ENCODE peak calls at places on chromosomes 16 and 17, in four cellular contexts. G is HL-60, N is GM12878, W is K562. L is an unnamed sample.

GRCh38 chr16:4873091-4873490 is 25.8 kb downstream of the UBN1 start:
- DNase-seq in G (no peak), N (no peak), W (no peak), L (no peak)

GRCh38 chr17:68468334-68468733 is 11.0 kb upstream of the WIPI1 start:
- DNase-seq in G (no peak), N (no peak), W (no peak), L (no peak)

GRCh38 chr17:50144845-50145531 is 5.5 kb downstream of the PPP1R9B start:
- DNase-seq in G (no peak), N (no peak), W (no peak), L (no peak)

GRCh38 chr16:85286970-85287814 is 174.9 kb upstream of the CIBAR2 start:
- DNase-seq in G (no peak), N (no peak), W (peak), L (no peak)

GRCh38 chr16:17817943-17818342 is 347.2 kb upstream of the XYLT1 start:
- DNase-seq in G (no peak), N (no peak), W (no peak), L (no peak)

GRCh38 chr17:12566281-12567002 is 99.2 kb upstream of the MYOCD start:
- DNase-seq in G (no peak), N (no peak), W (no peak), L (no peak)

GRCh38 chr17:41919165-41919817 is 540 bp upstream of the ACLY start:
- DNase-seq in G (no peak), N (peak), W (peak), L (no peak)

GRCh38 chr17:74759243-74759801 is 10.9 kb downstream of the NHERF1 start:
- DNase-seq in G (peak), N (no peak), W (no peak), L (peak)

GRCh38 chr16:57624806-57625500 is 3.5 kb upstream of the ADGRG1 start:
- DNase-seq in G (no peak), N (no peak), W (no peak), L (no peak)

GRCh38 chr17:49404906-49405305 is 9.8 kb downstream of the PHB1 start:
- DNase-seq in G (no peak), N (no peak), W (no peak), L (no peak)

GRCh38 chr17:80442764-80443163 is 27.8 kb downstream of the ENDOV start:
- DNase-seq in G (no peak), N (no peak), W (no peak), L (no peak)

GRCh38 chr17:77373298-77374169 is 232.8 kb downstream of the SEC14L1 start:
- DNase-seq in G (no peak), N (no peak), W (no peak), L (no peak)

GRCh38 chr17:19706791-19707727 is 9.3 kb downstream of the SLC47A2 start:
- DNase-seq in G (no peak), N (no peak), W (peak), L (no peak)

GRCh38 chr16:66324785-66325184 is 41.7 kb upstream of the CDH5 start:
- DNase-seq in G (peak), N (no peak), W (peak), L (no peak)

GRCh38 chr17:4516740-4517139 is 18.1 kb downstream of the SPNS2 start:
- DNase-seq in G (no peak), N (no peak), W (no peak), L (no peak)

GRCh38 chr16:64051826-64052225 is 1070.0 kb downstream of the CDH11 start:
- DNase-seq in G (no peak), N (no peak), W (no peak), L (no peak)

GRCh38 chr16:31064882-31065461 is 9.1 kb downstream of the ZNF668 start:
- DNase-seq in G (no peak), N (no peak), W (no peak), L (no peak)

GRCh38 chr17:67474081-67474661 is 97.1 kb downstream of the PITPNC1 start:
- DNase-seq in G (no peak), N (no peak), W (no peak), L (no peak)

DNA sequence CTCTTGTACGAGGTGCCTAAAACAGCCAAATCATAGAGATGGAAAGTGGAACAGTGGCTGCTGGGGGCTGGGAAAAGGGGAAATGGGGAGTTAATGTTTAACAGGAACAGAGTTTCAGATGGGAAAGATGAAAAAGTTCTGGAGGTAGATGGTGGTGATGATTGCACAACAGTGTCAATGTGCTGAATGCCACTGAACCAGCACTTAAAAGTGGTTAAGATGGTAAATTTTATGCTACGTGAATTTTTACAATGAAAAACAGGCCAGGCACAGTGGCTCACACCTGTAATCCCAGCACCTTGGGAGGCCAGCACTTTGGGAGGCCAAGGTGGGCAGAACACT is 130.4 kb downstream of the C16orf78 start:
- DNase-seq in G (no peak), N (no peak), W (no peak), L (no peak)
- TF ChIP-seq SPI1 in G (no peak), N (no peak), W (no peak), L (no peak)

DNA sequence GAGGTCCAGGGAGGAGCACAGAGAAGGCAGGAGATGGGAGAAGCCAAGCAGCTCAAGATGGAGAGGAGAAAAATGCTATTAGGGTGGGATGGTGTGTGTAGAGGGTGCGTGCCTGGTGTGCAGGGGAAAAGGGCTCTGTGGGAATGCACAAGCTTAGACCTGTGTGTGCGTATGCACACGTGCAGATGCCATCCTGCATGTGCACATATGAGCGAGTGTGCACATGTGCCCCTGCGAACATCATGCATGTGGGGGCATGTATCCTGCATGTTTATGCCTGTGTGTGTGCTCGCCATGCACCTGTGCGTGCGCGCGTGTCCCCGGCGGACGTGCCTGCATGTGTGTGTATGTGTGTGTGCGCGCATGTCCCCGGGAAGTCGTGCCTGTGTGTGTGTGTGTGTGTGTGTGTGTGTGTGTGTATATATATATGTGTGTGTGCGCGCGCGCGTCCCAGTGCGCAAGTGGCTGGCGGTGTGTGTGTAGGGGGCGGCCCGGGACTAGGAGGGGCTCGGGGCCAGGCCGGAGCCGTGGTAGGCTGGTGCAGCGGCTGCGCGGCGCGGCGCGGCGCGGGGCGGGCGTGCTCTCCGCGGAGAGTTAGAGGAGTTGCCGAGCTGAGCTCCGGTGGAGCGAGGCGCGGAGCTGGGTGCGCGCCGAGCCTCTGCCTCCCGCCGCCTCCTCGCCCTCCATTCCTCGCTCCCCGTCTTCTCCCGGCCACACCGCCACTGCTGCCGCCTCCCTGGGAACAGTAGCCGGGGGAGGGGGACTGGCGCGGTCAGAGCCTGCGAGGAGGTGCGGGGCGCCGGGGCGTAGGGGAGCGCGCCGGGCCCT is at the start of gene KCNJ12:
- DNase-seq in G (no peak), N (no peak), W (no peak), L (no peak)
- TF ChIP-seq SPI1 in G (no peak), N (no peak), W (no peak), L (no peak)

DNA sequence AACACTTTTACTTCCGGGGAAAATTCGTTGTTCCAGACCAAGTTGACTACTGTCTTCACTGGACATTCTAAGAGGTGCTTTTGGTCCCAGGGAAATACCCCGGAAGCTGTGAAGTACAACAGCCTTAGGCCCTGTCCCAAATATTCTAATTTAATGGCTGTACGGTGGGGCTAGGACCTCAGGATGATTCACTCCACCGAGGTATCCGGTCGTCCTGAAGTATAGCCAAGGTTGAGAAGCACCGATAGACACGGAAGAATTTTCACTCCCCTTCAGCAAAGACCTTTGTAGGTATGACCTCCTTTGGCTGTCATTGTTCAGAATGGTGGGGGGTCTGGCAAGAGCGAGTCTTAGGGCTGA is 34.9 kb upstream of the ARL4D start:
- DNase-seq in G (no peak), N (no peak), W (no peak), L (no peak)
- TF ChIP-seq SPI1 in G (no peak), N (no peak), W (no peak), L (no peak)

GRCh38 chr16:11665071-11665491 is 3.2 kb upstream of the SNN start:
- DNase-seq in G (no peak), N (no peak), W (no peak), L (no peak)

GRCh38 chr16:11662582-11662981 is 5.7 kb upstream of the SNN start:
- DNase-seq in G (no peak), N (no peak), W (no peak), L (no peak)

GRCh38 chr16:11655655-11656054 is 12.6 kb upstream of the SNN start:
- DNase-seq in G (no peak), N (no peak), W (no peak), L (no peak)

GRCh38 chr16:11658896-11659708 is 9.2 kb upstream of the SNN start:
- DNase-seq in G (no peak), N (no peak), W (no peak), L (no peak)
- TF ChIP-seq SPI1 in G (no peak), N (no peak), W (no peak), L (no peak)

GRCh38 chr17:16915752-16916556 is 56.0 kb downstream of the TNFRSF13B start:
- DNase-seq in G (no peak), N (peak), W (peak), L (peak)
- TF ChIP-seq SPI1 in G (peak), N (peak), W (peak), L (peak)

DNA sequence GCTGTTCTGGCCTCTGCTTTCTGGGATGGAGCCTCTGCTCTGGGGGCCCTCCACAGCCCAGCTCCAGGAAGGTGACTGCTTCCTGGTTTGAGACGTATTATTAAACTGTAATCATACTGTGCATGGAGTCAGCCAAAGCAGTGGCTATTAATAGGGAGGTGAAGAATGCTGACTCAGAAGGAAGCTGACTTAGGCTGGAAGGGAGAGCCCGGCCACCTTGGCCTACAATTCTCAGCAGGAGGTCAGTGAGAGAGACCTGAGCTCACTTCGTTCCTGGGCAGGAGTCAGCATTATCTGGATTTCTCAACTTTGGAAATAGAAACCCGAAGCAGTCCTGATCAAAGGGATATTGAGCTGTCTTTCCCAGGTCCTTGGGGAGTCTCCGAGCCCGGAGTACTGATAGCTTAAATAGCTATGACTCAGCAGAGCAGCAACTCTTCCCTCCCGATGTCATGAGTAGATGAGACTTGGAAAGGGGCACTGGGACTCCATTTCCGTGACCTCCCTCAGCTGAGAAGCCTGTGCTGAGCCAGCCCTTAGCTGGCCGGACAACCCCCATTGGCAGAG is 91.8 kb downstream of the YPEL2 start:
- DNase-seq in G (no peak), N (no peak), W (peak), L (no peak)
- TF ChIP-seq SPI1 in G (no peak), N (no peak), W (no peak), L (no peak)

GRCh38 chr16:11029948-11030347 is 85.6 kb downstream of the CLEC16A start:
- DNase-seq in G (no peak), N (no peak), W (no peak), L (no peak)
- TF ChIP-seq SPI1 in G (no peak), N (no peak), W (no peak), L (no peak)

L was measured in GM12891.